ENCODE peak calls at places on chromosomes 1 and 21, in ten cellular contexts. One of them, this sample, is unnamed.

GRCh38 chr21:29155933-29156260 is 25.5 kb downstream of the MAP3K7CL start:
- DNase-seq in mesenchymal stem cell: no peak
- DNase-seq in tibial artery: no peak
- DNase-seq in ovary: no peak
- DNase-seq in IMR-90: no peak
- DNase-seq in fibroblast of lung: no peak
- DNase-seq in aorta: no peak
- DNase-seq in uterus: no peak
- DNase-seq in effector memory CD4-positive, alpha-beta T cell: no peak
- DNase-seq in CD8-positive, alpha-beta memory T cell: no peak
- DNase-seq in this sample: no peak

GRCh38 chr1:2642131-2642559 is 9.3 kb upstream of the MMEL1 start:
- DNase-seq in mesenchymal stem cell: no peak
- DNase-seq in tibial artery: no peak
- DNase-seq in ovary: no peak
- DNase-seq in IMR-90: no peak
- DNase-seq in fibroblast of lung: no peak
- DNase-seq in aorta: no peak
- DNase-seq in uterus: no peak
- DNase-seq in effector memory CD4-positive, alpha-beta T cell: no peak
- DNase-seq in CD8-positive, alpha-beta memory T cell: no peak
- DNase-seq in this sample: no peak

GRCh38 chr1:223018534-223018933 is 124.5 kb downstream of the TLR5 start:
- DNase-seq in mesenchymal stem cell: no peak
- DNase-seq in tibial artery: no peak
- DNase-seq in ovary: no peak
- DNase-seq in IMR-90: no peak
- DNase-seq in fibroblast of lung: no peak
- DNase-seq in aorta: no peak
- DNase-seq in uterus: no peak
- DNase-seq in effector memory CD4-positive, alpha-beta T cell: no peak
- DNase-seq in CD8-positive, alpha-beta memory T cell: no peak
- DNase-seq in this sample: no peak

GRCh38 chr21:15005391-15005790 is 59.4 kb downstream of the NRIP1 start:
- DNase-seq in mesenchymal stem cell: no peak
- DNase-seq in tibial artery: no peak
- DNase-seq in ovary: peak; percentile 71
- DNase-seq in IMR-90: peak; percentile 38
- DNase-seq in fibroblast of lung: peak; percentile 22
- DNase-seq in aorta: no peak
- DNase-seq in uterus: peak; percentile 26
- DNase-seq in effector memory CD4-positive, alpha-beta T cell: no peak
- DNase-seq in CD8-positive, alpha-beta memory T cell: peak; percentile 53
- DNase-seq in this sample: peak; percentile 64

GRCh38 chr1:198326915-198327314 is 170.1 kb downstream of the NEK7 start:
- DNase-seq in mesenchymal stem cell: no peak
- DNase-seq in tibial artery: no peak
- DNase-seq in ovary: no peak
- DNase-seq in IMR-90: no peak
- DNase-seq in fibroblast of lung: no peak
- DNase-seq in aorta: no peak
- DNase-seq in uterus: no peak
- DNase-seq in effector memory CD4-positive, alpha-beta T cell: no peak
- DNase-seq in CD8-positive, alpha-beta memory T cell: no peak
- DNase-seq in this sample: no peak

GRCh38 chr1:147840909-147841308 is 61.7 kb upstream of the GJA8 start:
- DNase-seq in mesenchymal stem cell: no peak
- DNase-seq in tibial artery: no peak
- DNase-seq in ovary: no peak
- DNase-seq in IMR-90: peak; percentile 9
- DNase-seq in fibroblast of lung: no peak
- DNase-seq in aorta: no peak
- DNase-seq in uterus: no peak
- DNase-seq in effector memory CD4-positive, alpha-beta T cell: no peak
- DNase-seq in CD8-positive, alpha-beta memory T cell: no peak
- DNase-seq in this sample: no peak

GRCh38 chr1:64065571-64065970 is 137.9 kb upstream of the UBE2U start:
- DNase-seq in mesenchymal stem cell: no peak
- DNase-seq in tibial artery: no peak
- DNase-seq in ovary: no peak
- DNase-seq in IMR-90: peak; percentile 29
- DNase-seq in fibroblast of lung: no peak
- DNase-seq in aorta: no peak
- DNase-seq in uterus: no peak
- DNase-seq in effector memory CD4-positive, alpha-beta T cell: no peak
- DNase-seq in CD8-positive, alpha-beta memory T cell: no peak
- DNase-seq in this sample: no peak

GRCh38 chr1:165905853-165906252 is 78.4 kb downstream of the UCK2 start:
- DNase-seq in mesenchymal stem cell: no peak
- DNase-seq in tibial artery: no peak
- DNase-seq in ovary: no peak
- DNase-seq in IMR-90: no peak
- DNase-seq in fibroblast of lung: no peak
- DNase-seq in aorta: no peak
- DNase-seq in uterus: no peak
- DNase-seq in effector memory CD4-positive, alpha-beta T cell: no peak
- DNase-seq in CD8-positive, alpha-beta memory T cell: no peak
- DNase-seq in this sample: peak; percentile 36

GRCh38 chr1:159861218-159861617 is 1.2 kb downstream of the VSIG8 start:
- DNase-seq in mesenchymal stem cell: no peak
- DNase-seq in tibial artery: no peak
- DNase-seq in ovary: no peak
- DNase-seq in IMR-90: no peak
- DNase-seq in fibroblast of lung: no peak
- DNase-seq in aorta: no peak
- DNase-seq in uterus: no peak
- DNase-seq in effector memory CD4-positive, alpha-beta T cell: no peak
- DNase-seq in CD8-positive, alpha-beta memory T cell: no peak
- DNase-seq in this sample: no peak

GRCh38 chr1:50930965-50931737 is 28.9 kb downstream of the FAF1 start:
- DNase-seq in mesenchymal stem cell: no peak
- DNase-seq in tibial artery: no peak
- DNase-seq in ovary: no peak
- DNase-seq in IMR-90: peak; percentile 19
- DNase-seq in fibroblast of lung: no peak
- DNase-seq in aorta: no peak
- DNase-seq in uterus: no peak
- DNase-seq in effector memory CD4-positive, alpha-beta T cell: no peak
- DNase-seq in CD8-positive, alpha-beta memory T cell: no peak
- DNase-seq in this sample: no peak

GRCh38 chr1:186094170-186094569 is 280.9 kb downstream of the TPR start:
- DNase-seq in mesenchymal stem cell: peak; percentile 59
- DNase-seq in tibial artery: no peak
- DNase-seq in ovary: no peak
- DNase-seq in IMR-90: peak; percentile 76
- DNase-seq in fibroblast of lung: peak; percentile 6
- DNase-seq in aorta: no peak
- DNase-seq in uterus: no peak
- DNase-seq in effector memory CD4-positive, alpha-beta T cell: no peak
- DNase-seq in CD8-positive, alpha-beta memory T cell: no peak
- DNase-seq in this sample: no peak
- H3K27ac ChIP-seq in mesenchymal stem cell: no peak overlapping the region
- H3K27ac ChIP-seq in tibial artery: no peak overlapping the region
- H3K27ac ChIP-seq in ovary: no peak overlapping the region
- H3K27ac ChIP-seq in IMR-90: no peak overlapping the region
- H3K27ac ChIP-seq in fibroblast of lung: no peak overlapping the region
- H3K27ac ChIP-seq in aorta: no peak overlapping the region
- H3K27ac ChIP-seq in uterus: no peak overlapping the region
- H3K27ac ChIP-seq in effector memory CD4-positive, alpha-beta T cell: no peak overlapping the region
- H3K27ac ChIP-seq in CD8-positive, alpha-beta memory T cell: no peak overlapping the region
- H3K27ac ChIP-seq in this sample: no peak overlapping the region

GRCh38 chr1:156138366-156138969 is 14.9 kb upstream of the SEMA4A start:
- DNase-seq in mesenchymal stem cell: no peak
- DNase-seq in tibial artery: no peak
- DNase-seq in ovary: no peak
- DNase-seq in IMR-90: no peak
- DNase-seq in fibroblast of lung: no peak
- DNase-seq in aorta: no peak
- DNase-seq in uterus: no peak
- DNase-seq in effector memory CD4-positive, alpha-beta T cell: no peak
- DNase-seq in CD8-positive, alpha-beta memory T cell: no peak
- DNase-seq in this sample: no peak

GRCh38 chr1:156135930-156136871 is 17.2 kb upstream of the SEMA4A start:
- DNase-seq in mesenchymal stem cell: no peak
- DNase-seq in tibial artery: no peak
- DNase-seq in ovary: no peak
- DNase-seq in IMR-90: no peak
- DNase-seq in fibroblast of lung: no peak
- DNase-seq in aorta: peak; percentile 79
- DNase-seq in uterus: no peak
- DNase-seq in effector memory CD4-positive, alpha-beta T cell: no peak
- DNase-seq in CD8-positive, alpha-beta memory T cell: no peak
- DNase-seq in this sample: no peak

GRCh38 chr1:156136970-156137483 is 16.4 kb upstream of the SEMA4A start:
- DNase-seq in mesenchymal stem cell: no peak
- DNase-seq in tibial artery: no peak
- DNase-seq in ovary: no peak
- DNase-seq in IMR-90: no peak
- DNase-seq in fibroblast of lung: no peak
- DNase-seq in aorta: peak; percentile 78
- DNase-seq in uterus: no peak
- DNase-seq in effector memory CD4-positive, alpha-beta T cell: no peak
- DNase-seq in CD8-positive, alpha-beta memory T cell: no peak
- DNase-seq in this sample: no peak

GRCh38 chr1:156130578-156130942 is 16.0 kb downstream of the LMNA start:
- DNase-seq in mesenchymal stem cell: no peak
- DNase-seq in tibial artery: no peak
- DNase-seq in ovary: no peak
- DNase-seq in IMR-90: no peak
- DNase-seq in fibroblast of lung: no peak
- DNase-seq in aorta: no peak
- DNase-seq in uterus: no peak
- DNase-seq in effector memory CD4-positive, alpha-beta T cell: no peak
- DNase-seq in CD8-positive, alpha-beta memory T cell: no peak
- DNase-seq in this sample: no peak

GRCh38 chr1:156134716-156135435 is 18.5 kb upstream of the SEMA4A start:
- DNase-seq in mesenchymal stem cell: no peak
- DNase-seq in tibial artery: no peak
- DNase-seq in ovary: no peak
- DNase-seq in IMR-90: no peak
- DNase-seq in fibroblast of lung: no peak
- DNase-seq in aorta: no peak
- DNase-seq in uterus: no peak
- DNase-seq in effector memory CD4-positive, alpha-beta T cell: no peak
- DNase-seq in CD8-positive, alpha-beta memory T cell: no peak
- DNase-seq in this sample: no peak
- H3K27ac ChIP-seq in mesenchymal stem cell: no peak overlapping the region
- H3K27ac ChIP-seq in tibial artery: peak overlapping the region; percentile 99
- H3K27ac ChIP-seq in ovary: no peak overlapping the region
- H3K27ac ChIP-seq in IMR-90: no peak overlapping the region
- H3K27ac ChIP-seq in fibroblast of lung: no peak overlapping the region
- H3K27ac ChIP-seq in aorta: peak overlapping the region; percentile 28
- H3K27ac ChIP-seq in uterus: no peak overlapping the region
- H3K27ac ChIP-seq in effector memory CD4-positive, alpha-beta T cell: no peak overlapping the region
- H3K27ac ChIP-seq in CD8-positive, alpha-beta memory T cell: no peak overlapping the region
- H3K27ac ChIP-seq in this sample: no peak overlapping the region

GRCh38 chr1:44676484-44677200 is 2.1 kb downstream of the ARMH1 start:
- DNase-seq in mesenchymal stem cell: peak; percentile 85
- DNase-seq in tibial artery: no peak
- DNase-seq in ovary: no peak
- DNase-seq in IMR-90: peak; percentile 77
- DNase-seq in fibroblast of lung: peak; percentile 81
- DNase-seq in aorta: no peak
- DNase-seq in uterus: no peak
- DNase-seq in effector memory CD4-positive, alpha-beta T cell: no peak
- DNase-seq in CD8-positive, alpha-beta memory T cell: no peak
- DNase-seq in this sample: no peak
- H3K27ac ChIP-seq in mesenchymal stem cell: peak overlapping the region; percentile 47
- H3K27ac ChIP-seq in tibial artery: no peak overlapping the region
- H3K27ac ChIP-seq in ovary: no peak overlapping the region
- H3K27ac ChIP-seq in IMR-90: peak overlapping the region; percentile 45
- H3K27ac ChIP-seq in fibroblast of lung: peak overlapping the region; percentile 76
- H3K27ac ChIP-seq in aorta: no peak overlapping the region
- H3K27ac ChIP-seq in uterus: no peak overlapping the region
- H3K27ac ChIP-seq in effector memory CD4-positive, alpha-beta T cell: no peak overlapping the region
- H3K27ac ChIP-seq in CD8-positive, alpha-beta memory T cell: peak overlapping the region; percentile 17
- H3K27ac ChIP-seq in this sample: no peak overlapping the region

GRCh38 chr1:85707267-85707989 is 805 bp downstream of the ZNHIT6 start:
- DNase-seq in mesenchymal stem cell: peak; percentile 13
- DNase-seq in tibial artery: no peak
- DNase-seq in ovary: no peak
- DNase-seq in IMR-90: no peak
- DNase-seq in fibroblast of lung: no peak
- DNase-seq in aorta: no peak
- DNase-seq in uterus: no peak
- DNase-seq in effector memory CD4-positive, alpha-beta T cell: no peak
- DNase-seq in CD8-positive, alpha-beta memory T cell: no peak
- DNase-seq in this sample: no peak
- H3K27ac ChIP-seq in mesenchymal stem cell: peak overlapping the region; percentile 94
- H3K27ac ChIP-seq in tibial artery: peak overlapping the region; percentile 88
- H3K27ac ChIP-seq in ovary: no peak overlapping the region
- H3K27ac ChIP-seq in IMR-90: peak overlapping the region; percentile 73
- H3K27ac ChIP-seq in fibroblast of lung: peak overlapping the region; percentile 77
- H3K27ac ChIP-seq in aorta: peak overlapping the region; percentile 62
- H3K27ac ChIP-seq in uterus: peak overlapping the region; percentile 85
- H3K27ac ChIP-seq in effector memory CD4-positive, alpha-beta T cell: peak overlapping the region; percentile 63
- H3K27ac ChIP-seq in CD8-positive, alpha-beta memory T cell: peak overlapping the region; percentile 72
- H3K27ac ChIP-seq in this sample: peak overlapping the region; percentile 69

GRCh38 chr1:202016022-202016624 is 5.7 kb downstream of the ELF3 start:
- DNase-seq in mesenchymal stem cell: no peak
- DNase-seq in tibial artery: no peak
- DNase-seq in ovary: no peak
- DNase-seq in IMR-90: peak; percentile 78
- DNase-seq in fibroblast of lung: peak; percentile 71
- DNase-seq in aorta: no peak
- DNase-seq in uterus: no peak
- DNase-seq in effector memory CD4-positive, alpha-beta T cell: no peak
- DNase-seq in CD8-positive, alpha-beta memory T cell: no peak
- DNase-seq in this sample: no peak
- H3K27ac ChIP-seq in mesenchymal stem cell: no peak overlapping the region
- H3K27ac ChIP-seq in tibial artery: no peak overlapping the region
- H3K27ac ChIP-seq in ovary: no peak overlapping the region
- H3K27ac ChIP-seq in IMR-90: peak overlapping the region; percentile 5
- H3K27ac ChIP-seq in fibroblast of lung: no peak overlapping the region
- H3K27ac ChIP-seq in aorta: no peak overlapping the region
- H3K27ac ChIP-seq in uterus: no peak overlapping the region
- H3K27ac ChIP-seq in effector memory CD4-positive, alpha-beta T cell: no peak overlapping the region
- H3K27ac ChIP-seq in CD8-positive, alpha-beta memory T cell: no peak overlapping the region
- H3K27ac ChIP-seq in this sample: no peak overlapping the region

This sample was measured in CD4-positive, CD25-positive, alpha-beta regulatory T cell.